ENCODE peak calls at places on chromosomes 7 and 10, in ten cellular contexts. F is AG04450, L is Peyer's patch, U is fibroblast of the aortic adventitia, R is esophagus muscularis mucosa, Y is dorsolateral prefrontal cortex, N is ovary, Z is BE2C, D is left ventricle myocardium inferior, T is IMR-90. G is an unnamed sample.

GRCh38 chr10:35554036-35554435 is 51.1 kb upstream of the GJD4 start:
- DNase-seq in F (no peak), L (no peak), U (no peak), R (peak), Y (no peak), N (no peak), Z (no peak), D (no peak), T (no peak), G (no peak)

GRCh38 chr10:6445671-6446278 is 134.3 kb downstream of the PRKCQ start:
- DNase-seq in F (peak), L (peak), U (peak), R (no peak), Y (peak), N (no peak), Z (peak), D (peak), T (peak), G (no peak)

GRCh38 chr10:6035101-6035834 is 26.9 kb downstream of the IL2RA start:
- DNase-seq in F (no peak), L (no peak), U (no peak), R (peak), Y (no peak), N (no peak), Z (no peak), D (no peak), T (no peak), G (no peak)

GRCh38 chr10:7000063-7000462 is 410.8 kb downstream of the SFMBT2 start:
- DNase-seq in F (no peak), L (no peak), U (no peak), R (no peak), Y (no peak), N (no peak), Z (no peak), D (no peak), T (no peak), G (no peak)

GRCh38 chr7:149741629-149742028 is 31.8 kb downstream of the ZNF467 start:
- DNase-seq in F (no peak), L (no peak), U (peak), R (no peak), Y (no peak), N (no peak), Z (peak), D (no peak), T (no peak), G (no peak)

GRCh38 chr7:44265733-44266132 is 59.7 kb downstream of the CAMK2B start:
- DNase-seq in F (no peak), L (no peak), U (no peak), R (no peak), Y (no peak), N (no peak), Z (no peak), D (no peak), T (no peak), G (no peak)

GRCh38 chr7:95605275-95605674 is 9.0 kb upstream of the PDK4 start:
- DNase-seq in F (no peak), L (no peak), U (no peak), R (no peak), Y (no peak), N (no peak), Z (no peak), D (no peak), T (no peak), G (no peak)

GRCh38 chr7:15854841-15855576 is 168.5 kb upstream of the MEOX2 start:
- DNase-seq in F (no peak), L (no peak), U (peak), R (no peak), Y (no peak), N (no peak), Z (no peak), D (no peak), T (no peak), G (no peak)

GRCh38 chr7:117901089-117901797 is 28.0 kb upstream of the CTTNBP2 start:
- DNase-seq in F (no peak), L (no peak), U (no peak), R (no peak), Y (no peak), N (no peak), Z (no peak), D (no peak), T (no peak), G (no peak)

GRCh38 chr10:107487284-107487683 is 322.8 kb upstream of the SORCS1 start:
- DNase-seq in F (no peak), L (no peak), U (no peak), R (no peak), Y (no peak), N (no peak), Z (no peak), D (no peak), T (no peak), G (no peak)

GRCh38 chr10:18071591-18071990 is 68.6 kb upstream of the CACNB2 start:
- DNase-seq in F (no peak), L (no peak), U (peak), R (no peak), Y (no peak), N (no peak), Z (no peak), D (no peak), T (no peak), G (no peak)

GRCh38 chr7:128405345-128406146 is 4.2 kb downstream of the IMPDH1 start:
- DNase-seq in F (no peak), L (peak), U (no peak), R (no peak), Y (no peak), N (peak), Z (peak), D (peak), T (peak), G (no peak)

GRCh38 chr10:3551761-3552160 is 233.2 kb downstream of the KLF6 start:
- DNase-seq in F (no peak), L (no peak), U (no peak), R (no peak), Y (no peak), N (no peak), Z (no peak), D (no peak), T (no peak), G (no peak)

GRCh38 chr10:70528726-70529362 is 50.3 kb downstream of the PALD1 start:
- DNase-seq in F (no peak), L (no peak), U (peak), R (no peak), Y (no peak), N (no peak), Z (peak), D (no peak), T (peak), G (no peak)

GRCh38 chr10:2992401-2993198 is 74.7 kb upstream of the PFKP start:
- DNase-seq in F (no peak), L (no peak), U (no peak), R (no peak), Y (no peak), N (no peak), Z (no peak), D (no peak), T (no peak), G (peak)

GRCh38 chr7:36430881-36431280 is 41.2 kb downstream of the ANLN start:
- DNase-seq in F (no peak), L (no peak), U (peak), R (no peak), Y (no peak), N (no peak), Z (no peak), D (no peak), T (no peak), G (no peak)

GRCh38 chr7:91266931-91267557 is 2.8 kb downstream of the FZD1 start:
- DNase-seq in F (no peak), L (no peak), U (peak), R (no peak), Y (no peak), N (peak), Z (no peak), D (no peak), T (no peak), G (no peak)

DNA sequence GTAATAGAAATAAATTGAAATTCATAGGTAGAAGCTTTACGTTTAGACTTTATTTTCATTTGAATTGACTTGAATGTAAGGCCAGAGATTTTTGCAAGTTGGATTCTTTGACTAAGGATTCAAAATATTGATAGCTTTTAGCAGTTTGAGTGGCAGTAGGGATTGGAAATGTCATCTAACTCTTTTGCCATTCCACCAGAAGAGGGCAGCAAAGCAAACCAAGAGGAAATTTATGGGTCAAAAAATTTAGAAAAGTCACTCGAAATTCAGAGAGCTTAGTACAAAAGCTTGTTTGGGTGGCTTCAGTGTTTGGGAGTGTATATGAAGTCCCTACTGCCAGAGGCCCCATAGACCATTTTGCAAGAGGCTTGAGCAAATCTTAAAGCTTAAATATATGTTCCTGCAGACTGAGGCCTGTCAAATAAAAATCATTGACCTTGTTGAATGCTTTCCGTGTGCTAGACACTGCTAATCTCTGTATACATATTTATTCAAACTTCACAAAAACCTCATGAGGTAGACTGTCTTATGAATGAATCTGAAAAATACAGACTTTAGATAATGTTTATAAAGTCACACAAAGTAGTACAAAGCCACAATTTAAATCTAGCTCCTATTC is 44.6 kb upstream of the RSBN1L start:
- DNase-seq in F (no peak), L (no peak), U (peak), R (no peak), Y (no peak), N (no peak), Z (peak), D (no peak), T (peak), G (no peak)
- TF ChIP-seq CTCF in F (peak), L (peak), U (peak), R (peak), Y (peak), N (peak), Z (peak), D (peak), T (peak), G (peak)

DNA sequence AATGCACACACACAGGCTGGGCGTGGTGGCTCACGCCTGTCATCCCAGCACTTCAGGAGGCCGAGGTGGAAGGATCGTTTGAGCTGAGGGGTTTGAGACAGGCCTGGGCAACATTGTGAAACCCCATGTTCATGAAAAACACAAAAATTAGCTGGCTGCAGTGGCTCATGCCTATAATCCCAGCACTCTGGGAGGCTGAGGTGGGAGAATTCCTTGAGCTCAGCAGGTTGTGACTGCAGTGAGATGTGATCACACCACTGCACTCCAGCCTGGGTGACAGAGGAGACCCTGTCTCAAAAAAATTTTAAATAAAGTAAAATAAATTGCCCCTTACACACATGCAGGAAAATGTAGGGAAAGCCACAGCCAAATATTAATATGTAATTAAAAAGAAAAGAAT is 44.1 kb downstream of the RNF32 start:
- DNase-seq in F (no peak), L (no peak), U (no peak), R (no peak), Y (no peak), N (no peak), Z (no peak), D (no peak), T (no peak), G (peak)
- H3K4me3 ChIP-seq in F (no peak), L (no peak), U (no peak), R (no peak), Y (no peak), N (no peak), Z (no peak), D (no peak), T (no peak), G (no peak)

GRCh38 chr10:11414314-11415038 is 197.0 kb downstream of the USP6NL start:
- DNase-seq in F (no peak), L (no peak), U (no peak), R (no peak), Y (no peak), N (no peak), Z (no peak), D (no peak), T (no peak), G (no peak)

GRCh38 chr10:11407939-11408338 is 203.5 kb downstream of the USP6NL start:
- DNase-seq in F (no peak), L (peak), U (no peak), R (no peak), Y (no peak), N (no peak), Z (no peak), D (no peak), T (no peak), G (no peak)

GRCh38 chr10:11409357-11409756 is 202.1 kb downstream of the USP6NL start:
- DNase-seq in F (no peak), L (no peak), U (no peak), R (no peak), Y (no peak), N (no peak), Z (no peak), D (no peak), T (no peak), G (no peak)

GRCh38 chr10:11415095-11415494 is 196.4 kb downstream of the USP6NL start:
- DNase-seq in F (no peak), L (no peak), U (no peak), R (no peak), Y (no peak), N (no peak), Z (no peak), D (no peak), T (no peak), G (no peak)

GRCh38 chr10:11411926-11412545 is 199.4 kb downstream of the USP6NL start:
- DNase-seq in F (no peak), L (no peak), U (no peak), R (no peak), Y (no peak), N (no peak), Z (no peak), D (no peak), T (no peak), G (no peak)
- TF ChIP-seq CTCF in F (peak), L (no peak), U (peak), R (no peak), Y (no peak), N (no peak), Z (no peak), D (no peak), T (no peak), G (peak)

DNA sequence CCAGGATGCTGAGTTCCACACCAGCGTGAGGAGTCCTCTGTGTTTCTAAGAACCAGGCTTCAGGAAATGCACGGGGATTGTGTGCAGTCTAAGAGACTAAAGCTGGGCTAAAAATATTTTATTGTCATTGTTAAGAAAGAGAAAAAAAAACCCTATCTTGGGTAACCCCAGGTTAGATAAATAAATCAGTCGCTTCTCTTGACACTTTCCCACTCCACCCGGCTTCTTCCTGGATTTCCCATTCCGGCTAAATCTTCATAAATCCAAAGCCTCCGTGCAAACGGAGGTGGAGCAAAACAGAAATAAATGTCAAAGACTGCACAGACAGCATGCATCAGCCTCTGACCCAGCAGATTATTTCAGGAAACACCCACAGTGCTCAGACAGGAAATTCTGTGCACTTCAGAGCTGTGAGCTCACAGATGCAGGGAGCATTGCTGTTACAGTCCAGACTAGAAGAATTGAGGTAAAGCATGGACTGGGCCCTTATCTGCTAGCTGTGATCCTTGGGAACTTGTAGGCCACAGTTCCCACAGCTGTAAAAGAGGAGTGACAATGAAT is 44.8 kb upstream of the GRID1 start:
- DNase-seq in F (peak), L (peak), U (peak), R (no peak), Y (no peak), N (no peak), Z (no peak), D (no peak), T (peak), G (no peak)
- H3K4me3 ChIP-seq in F (no peak), L (no peak), U (no peak), R (no peak), Y (no peak), N (no peak), Z (no peak), D (no peak), T (no peak), G (no peak)

GRCh38 chr10:24418532-24418931 is 209.6 kb downstream of the KIAA1217 start:
- DNase-seq in F (no peak), L (no peak), U (no peak), R (no peak), Y (no peak), N (no peak), Z (no peak), D (no peak), T (no peak), G (no peak)
- TF ChIP-seq CTCF in F (peak), L (peak), U (peak), R (no peak), Y (peak), N (no peak), Z (no peak), D (peak), T (peak), G (peak)

GRCh38 chr7:129363-130221 is 62.8 kb upstream of the FAM20C start:
- DNase-seq in F (no peak), L (no peak), U (peak), R (no peak), Y (peak), N (no peak), Z (no peak), D (no peak), T (no peak), G (no peak)
- H3K4me3 ChIP-seq in F (peak), L (no peak), U (peak), R (peak), Y (peak), N (no peak), Z (no peak), D (peak), T (no peak), G (no peak)

GRCh38 chr7:81321922-81322321 is 403.1 kb upstream of the SEMA3C start:
- DNase-seq in F (no peak), L (no peak), U (no peak), R (no peak), Y (no peak), N (no peak), Z (no peak), D (no peak), T (no peak), G (no peak)

GRCh38 chr7:81317741-81318140 is 398.9 kb upstream of the SEMA3C start:
- DNase-seq in F (no peak), L (no peak), U (no peak), R (no peak), Y (no peak), N (no peak), Z (no peak), D (no peak), T (no peak), G (no peak)
- TF ChIP-seq CTCF in F (no peak), L (no peak), U (no peak), R (no peak), Y (no peak), N (no peak), Z (no peak), D (no peak), T (no peak), G (no peak)

DNA sequence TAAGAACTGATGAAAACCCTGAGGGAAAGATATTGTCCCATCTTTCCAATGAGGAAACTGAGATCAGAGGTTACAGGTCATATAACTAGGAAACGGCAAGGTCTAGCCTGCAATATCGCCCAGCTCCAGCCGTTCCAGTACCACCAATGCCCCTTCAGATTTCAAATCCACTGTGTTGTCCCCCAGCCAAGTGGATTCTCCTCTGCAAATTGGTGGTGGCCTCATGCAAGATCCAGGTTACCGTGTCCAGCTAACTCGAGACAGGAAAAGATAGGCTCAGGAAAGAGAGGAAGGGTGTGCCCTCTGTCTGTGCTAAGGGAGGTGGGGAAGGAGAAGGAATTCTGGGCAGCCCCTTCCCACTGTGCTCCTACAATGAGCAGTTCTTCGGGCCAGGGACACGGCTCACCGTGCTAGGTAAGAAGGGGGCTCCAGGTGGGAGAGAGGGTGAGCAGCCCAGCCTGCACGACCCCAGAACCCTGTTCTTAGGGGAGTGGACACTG is 25.3 kb downstream of the PRSS2 start:
- DNase-seq in F (no peak), L (no peak), U (no peak), R (no peak), Y (no peak), N (no peak), Z (no peak), D (no peak), T (no peak), G (no peak)
- H3K4me3 ChIP-seq in F (no peak), L (peak), U (peak), R (peak), Y (no peak), N (no peak), Z (no peak), D (no peak), T (no peak), G (no peak)

DNA sequence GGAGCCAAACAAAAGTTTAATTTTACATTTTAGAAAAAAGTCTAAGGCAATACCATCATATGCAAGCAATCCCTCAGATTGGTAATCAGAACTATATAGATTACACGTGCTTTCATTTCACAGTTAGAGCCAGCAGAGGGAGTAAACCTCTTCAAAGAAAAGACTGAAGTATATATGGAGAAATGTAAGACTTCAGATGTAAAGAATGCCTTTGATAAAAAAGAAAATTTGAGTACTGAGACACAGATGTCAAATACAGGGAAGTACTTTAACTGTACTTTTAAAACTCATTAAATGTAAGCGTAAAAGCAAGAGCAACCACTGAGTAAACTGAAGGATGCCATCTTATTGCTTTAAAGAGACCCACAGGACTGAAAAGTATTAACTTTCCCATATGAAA is 101.4 kb upstream of the FAM133B start:
- DNase-seq in F (peak), L (no peak), U (peak), R (no peak), Y (no peak), N (no peak), Z (peak), D (no peak), T (peak), G (no peak)
- TF ChIP-seq CTCF in F (peak), L (peak), U (peak), R (peak), Y (peak), N (no peak), Z (peak), D (peak), T (peak), G (peak)